ENCODE peak calls at places on chromosome 3, in six cellular contexts. F, B, P, N, R and W are unnamed samples.
A peak's percentile ranks its signal among the peaks of the same experiment; 100 is the strongest.

GRCh38 chr3:148036331-148036881 is 627.2 kb downstream of the ZIC1 start:
- DNase-seq in F (peak; percentile 95), B (no peak), P (no peak), N (peak; percentile 53), R (peak; percentile 36), W (no peak)

GRCh38 chr3:30750967-30751366 is 143.5 kb downstream of the GADL1 start:
- DNase-seq in F (no peak), B (no peak), P (no peak), N (no peak), R (no peak), W (no peak)

GRCh38 chr3:127217594-127218456 is 24.9 kb downstream of the PRR23E start:
- DNase-seq in F (no peak), B (no peak), P (no peak), N (no peak), R (peak; percentile 1), W (peak; percentile 41)

GRCh38 chr3:88480822-88481221 is 331.1 kb downstream of the C3orf38 start:
- DNase-seq in F (peak; percentile 69), B (no peak), P (no peak), N (peak; percentile 5), R (no peak), W (no peak)

GRCh38 chr3:151008699-151009098 is 36.2 kb upstream of the CLRN1 start:
- DNase-seq in F (peak; percentile 53), B (no peak), P (no peak), N (peak; percentile 53), R (peak; percentile 66), W (no peak)

GRCh38 chr3:179558742-179559364 is 3.9 kb upstream of the ACTL6A start:
- DNase-seq in F (peak; percentile 84), B (peak; percentile 66), P (peak; percentile 12), N (peak; percentile 80), R (peak; percentile 81), W (no peak)

GRCh38 chr3:73213906-73214305 is 152.4 kb downstream of the EBLN2 start:
- DNase-seq in F (no peak), B (no peak), P (no peak), N (no peak), R (no peak), W (no peak)

GRCh38 chr3:72625616-72626337 is 222.5 kb downstream of the SHQ1 start:
- DNase-seq in F (no peak), B (no peak), P (no peak), N (no peak), R (peak; percentile 16), W (no peak)

GRCh38 chr3:124741027-124741426 is 10.8 kb downstream of the UMPS start:
- DNase-seq in F (no peak), B (no peak), P (no peak), N (no peak), R (peak; percentile 45), W (no peak)

GRCh38 chr3:142977399-142977728 is 13.9 kb upstream of the PAQR9 start:
- DNase-seq in F (no peak), B (no peak), P (no peak), N (peak; percentile 31), R (peak; percentile 24), W (no peak)

GRCh38 chr3:123584988-123585937 is at the start of gene HACD2:
- DNase-seq in F (peak; percentile 98), B (peak; percentile 97), P (peak; percentile 90), N (peak; percentile 97), R (peak; percentile 97), W (peak; percentile 98)

GRCh38 chr3:32819581-32820348 is 2.0 kb downstream of the TRIM71 start:
- DNase-seq in F (no peak), B (no peak), P (no peak), N (no peak), R (no peak), W (no peak)

GRCh38 chr3:140081836-140082331 is 146.9 kb downstream of the CLSTN2 start:
- DNase-seq in F (no peak), B (no peak), P (no peak), N (no peak), R (no peak), W (no peak)

GRCh38 chr3:28476764-28477163 is 128.1 kb upstream of the AZI2 start:
- DNase-seq in F (no peak), B (no peak), P (no peak), N (no peak), R (no peak), W (no peak)

GRCh38 chr3:55629432-55629831 is 142.3 kb upstream of the WNT5A start:
- DNase-seq in F (no peak), B (no peak), P (no peak), N (peak; percentile 40), R (peak; percentile 31), W (no peak)

GRCh38 chr3:133835961-133836360 is 30.3 kb downstream of the SRPRB start:
- DNase-seq in F (no peak), B (no peak), P (no peak), N (no peak), R (no peak), W (no peak)

GRCh38 chr3:119660474-119661150 is at the start of gene POPDC2:
- DNase-seq in F (peak; percentile 42), B (peak; percentile 76), P (no peak), N (no peak), R (no peak), W (no peak)

DNA sequence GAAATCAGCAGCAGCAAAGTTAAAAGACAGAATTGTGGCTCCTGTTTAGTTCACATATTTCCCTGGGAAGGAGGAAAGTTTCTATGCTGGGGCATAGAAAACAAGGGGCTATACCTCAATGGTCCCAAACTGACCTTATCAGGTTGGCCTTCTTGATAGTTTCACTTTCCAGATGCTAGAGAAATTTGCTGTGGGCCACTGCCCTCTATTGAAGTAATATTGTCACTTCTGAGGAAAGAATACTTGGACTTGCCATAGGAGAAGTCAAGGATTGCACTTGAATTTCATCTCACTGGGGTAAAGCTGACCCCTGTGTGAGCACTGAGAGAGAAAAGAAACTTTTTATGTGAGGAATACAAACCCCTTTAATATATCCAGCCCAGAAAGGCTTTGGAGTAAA is 49.3 kb upstream of the XCR1 start:
- DNase-seq in F (no peak), B (no peak), P (no peak), N (no peak), R (peak; percentile 13), W (no peak)
- TF ChIP-seq CTCF in F (no peak), B (peak; percentile 32), P (peak; percentile 48), N (peak; percentile 37), R (peak; percentile 45), W (peak; percentile 25)

DNA sequence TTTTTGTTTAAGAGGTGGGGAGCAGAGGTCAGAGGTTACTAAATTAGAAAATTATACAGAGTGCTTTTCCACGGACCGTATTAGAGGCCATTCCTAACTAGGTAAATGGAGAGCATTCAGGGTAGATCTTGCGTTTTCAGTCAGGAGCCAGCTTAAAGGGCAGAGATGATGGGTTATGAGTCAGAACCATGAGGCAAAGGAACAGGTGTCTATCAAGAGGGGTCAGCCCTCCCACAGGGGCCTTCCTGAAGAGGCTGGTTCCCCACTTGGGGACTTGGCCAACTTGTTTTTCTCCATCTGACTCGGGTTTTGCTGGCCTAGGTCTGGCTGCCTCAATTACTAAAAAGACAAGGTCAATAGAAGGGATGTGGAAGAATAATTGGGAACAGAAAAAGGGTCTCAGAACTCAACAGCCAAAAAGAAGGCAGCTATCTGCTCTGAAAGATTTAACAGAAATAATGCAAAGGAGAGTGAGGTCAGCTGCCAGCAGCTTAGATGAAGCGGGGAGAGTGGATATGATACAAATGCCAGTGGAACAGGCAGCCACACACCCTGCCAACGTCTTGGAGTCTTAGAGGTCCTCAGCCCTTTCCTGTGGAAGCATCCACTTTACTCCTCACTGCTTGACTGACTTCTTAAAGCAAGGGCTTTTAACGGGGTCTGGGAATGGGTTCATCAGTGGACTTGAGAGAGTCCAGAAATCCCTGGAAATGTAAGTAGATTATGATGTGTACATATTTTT is 17.6 kb downstream of the MTMR14 start:
- DNase-seq in F (no peak), B (no peak), P (no peak), N (no peak), R (no peak), W (no peak)
- H3K36me3 ChIP-seq in F (peaks cover 21% of the 10 kb centered on the region), B (peaks cover 100% of the 10 kb centered on the region), P (peaks cover 39% of the 10 kb centered on the region), N (peaks cover 56% of the 10 kb centered on the region), R (peaks cover 50% of the 10 kb centered on the region), W (peaks cover 43% of the 10 kb centered on the region)

GRCh38 chr3:99330924-99331532 is 307.4 kb upstream of the COL8A1 start:
- DNase-seq in F (no peak), B (no peak), P (no peak), N (peak; percentile 16), R (peak; percentile 18), W (no peak)
- TF ChIP-seq CTCF in F (no peak), B (no peak), P (no peak), N (no peak), R (no peak), W (no peak)

GRCh38 chr3:155014953-155015352 is 65.2 kb upstream of the MME start:
- DNase-seq in F (no peak), B (no peak), P (no peak), N (no peak), R (no peak), W (no peak)
- H3K36me3 ChIP-seq in F (no peaks in the 10 kb centered on the region), B (no peaks in the 10 kb centered on the region), P (no peaks in the 10 kb centered on the region), N (no peaks in the 10 kb centered on the region), R (no peaks in the 10 kb centered on the region), W (no peaks in the 10 kb centered on the region)

GRCh38 chr3:15350141-15350540 is 17.8 kb upstream of the SH3BP5 start:
- DNase-seq in F (no peak), B (no peak), P (no peak), N (no peak), R (no peak), W (no peak)
- TF ChIP-seq CTCF in F (no peak), B (no peak), P (no peak), N (no peak), R (no peak), W (no peak)

GRCh38 chr3:45967724-45968123 is 24.5 kb downstream of the CXCR6 start:
- DNase-seq in F (no peak), B (no peak), P (no peak), N (no peak), R (no peak), W (no peak)

GRCh38 chr3:45969152-45969551 is 25.9 kb downstream of the CXCR6 start:
- DNase-seq in F (no peak), B (no peak), P (no peak), N (no peak), R (no peak), W (no peak)

GRCh38 chr3:45968706-45969105 is 25.4 kb downstream of the CXCR6 start:
- DNase-seq in F (no peak), B (no peak), P (no peak), N (peak; percentile 61), R (peak; percentile 77), W (no peak)

GRCh38 chr3:45968149-45968548 is 24.9 kb downstream of the CXCR6 start:
- DNase-seq in F (no peak), B (no peak), P (no peak), N (no peak), R (no peak), W (no peak)

DNA sequence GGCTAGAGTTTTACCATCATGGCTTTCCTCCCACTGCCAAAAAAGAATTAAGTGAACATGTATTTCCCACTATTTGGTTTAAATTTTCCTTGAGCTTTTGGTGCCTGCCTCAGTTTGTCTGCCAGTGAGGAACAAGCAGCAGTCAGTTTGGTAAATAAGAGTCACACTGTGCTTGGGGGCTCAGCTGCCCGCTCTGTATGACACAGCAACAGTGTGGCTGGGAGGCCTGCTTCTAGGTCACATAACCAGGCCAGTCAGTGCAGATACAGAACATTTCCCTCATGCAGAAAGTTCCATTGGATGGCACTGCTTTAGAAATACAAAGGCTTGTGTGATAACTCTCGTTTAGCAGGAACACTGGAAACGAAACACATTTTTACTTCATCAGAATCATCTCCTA is 25.7 kb downstream of the FYCO1 start:
- DNase-seq in F (no peak), B (no peak), P (no peak), N (no peak), R (no peak), W (no peak)
- H3K36me3 ChIP-seq in F (no peaks in the 10 kb centered on the region), B (peaks cover 94% of the 10 kb centered on the region), P (peaks cover 25% of the 10 kb centered on the region), N (peaks cover 28% of the 10 kb centered on the region), R (peaks cover 45% of the 10 kb centered on the region), W (peaks cover 25% of the 10 kb centered on the region)